ENCODE peak calls at places on chromosomes 6 and 20, in five cellular contexts. Z is CD8-positive, alpha-beta T cell; I is pancreas; R is heart left ventricle; T is HTR-8/SVneo. D is an unnamed sample.

GRCh38 chr6:72709436-72709835 is 87.6 kb downstream of the KCNQ5 start:
- DNase-seq in T (no peak), Z (no peak), R (no peak), I (no peak), D (no peak)

GRCh38 chr6:122714059-122714458 is 65.5 kb upstream of the FABP7 start:
- DNase-seq in I (no peak), R (no peak), T (no peak), Z (no peak), D (no peak)

GRCh38 chr20:38973546-38974120 is 11.5 kb downstream of the DHX35 start:
- DNase-seq in Z (no peak), I (no peak), T (no peak), R (no peak), D (no peak)

GRCh38 chr20:31708839-31709534 is 13.7 kb downstream of the BCL2L1 start:
- DNase-seq in Z (no peak), T (no peak), I (no peak), R (no peak), D (no peak)

GRCh38 chr20:13745784-13746183 is 38.9 kb downstream of the ESF1 start:
- DNase-seq in I (no peak), R (no peak), T (no peak), Z (no peak), D (no peak)

GRCh38 chr6:50128420-50129005 is 78.8 kb upstream of the DEFB112 start:
- DNase-seq in T (peak), I (no peak), R (no peak), Z (no peak), D (no peak)

GRCh38 chr6:33716890-33717632 is 5.6 kb upstream of the UQCC2 start:
- DNase-seq in I (no peak), Z (no peak), R (no peak), T (no peak), D (no peak)

GRCh38 chr20:36824142-36824940 is 50.8 kb upstream of the DSN1 start:
- DNase-seq in R (no peak), Z (no peak), I (no peak), T (no peak), D (no peak)

GRCh38 chr20:539236-539635 is 4.4 kb downstream of the CSNK2A1 start:
- DNase-seq in I (no peak), Z (no peak), T (no peak), R (no peak), D (no peak)

GRCh38 chr6:90497411-90497810 is 89.5 kb downstream of the MAP3K7 start:
- DNase-seq in I (no peak), R (no peak), T (no peak), Z (no peak), D (no peak)

GRCh38 chr6:159692303-159693127 is 526 bp downstream of the SOD2 start:
- DNase-seq in T (peak), R (peak), I (peak), Z (peak), D (no peak)

GRCh38 chr6:156809034-156809433 is 31.9 kb downstream of the ARID1B start:
- DNase-seq in I (no peak), R (no peak), T (no peak), Z (no peak), D (no peak)

GRCh38 chr20:14336667-14337066 is 745 bp downstream of the FLRT3 start:
- DNase-seq in I (no peak), T (no peak), R (no peak), Z (no peak), D (no peak)

GRCh38 chr20:208937-209566 is 18.0 kb upstream of the DEFB129 start:
- DNase-seq in R (no peak), I (no peak), Z (no peak), T (peak), D (peak)

GRCh38 chr6:28002181-28002580 is 45.1 kb downstream of the OR2B6 start:
- DNase-seq in T (no peak), R (no peak), I (no peak), Z (no peak), D (no peak)

GRCh38 chr6:3442444-3443220 is 14.2 kb downstream of the SLC22A23 start:
- DNase-seq in I (no peak), R (no peak), Z (no peak), T (peak), D (no peak)

GRCh38 chr6:135176464-135176863 is 4.6 kb upstream of the MYB start:
- DNase-seq in T (no peak), I (no peak), Z (no peak), R (no peak), D (no peak)

GRCh38 chr20:40955326-40955725 is 73.3 kb upstream of the TOP1 start:
- DNase-seq in I (no peak), Z (no peak), T (no peak), R (no peak), D (no peak)

GRCh38 chr20:13736792-13737191 is 47.9 kb downstream of the ESF1 start:
- DNase-seq in I (no peak), T (no peak), Z (no peak), R (no peak), D (peak)

GRCh38 chr20:53578492-53579222 is 15.0 kb downstream of the ZNF217 start:
- DNase-seq in R (peak), Z (peak), I (no peak), T (peak), D (peak)

GRCh38 chr6:139549561-139550070 is 175.2 kb upstream of the CITED2 start:
- DNase-seq in I (no peak), T (no peak), R (no peak), Z (no peak), D (no peak)

GRCh38 chr20:22004946-22005345 is 299.5 kb downstream of the PAX1 start:
- DNase-seq in Z (no peak), T (no peak), I (no peak), R (no peak), D (no peak)

GRCh38 chr20:17743677-17744076 is 43.9 kb downstream of the BANF2 start:
- DNase-seq in I (no peak), Z (no peak), T (no peak), R (no peak), D (no peak)

GRCh38 chr20:45968081-45968671 is 3.8 kb downstream of the ZNF335 start:
- DNase-seq in I (no peak), Z (no peak), T (no peak), R (no peak), D (no peak)

GRCh38 chr6:56652994-56653393 is 10.3 kb upstream of the DST start:
- DNase-seq in T (peak), R (no peak), Z (no peak), I (no peak), D (peak)

GRCh38 chr6:98787961-98788360 is 46.4 kb upstream of the POU3F2 start:
- DNase-seq in R (no peak), Z (no peak), I (no peak), T (no peak), D (no peak)

GRCh38 chr6:52801188-52801841 is 2.3 kb downstream of the GSTA1 start:
- DNase-seq in R (no peak), Z (no peak), I (no peak), T (no peak), D (no peak)

GRCh38 chr6:131931063-131931745 is 20.0 kb downstream of the CCN2 start:
- DNase-seq in T (no peak), R (no peak), Z (no peak), I (no peak), D (no peak)

GRCh38 chr6:52149076-52149475 is 37.1 kb upstream of the IL17A start:
- DNase-seq in T (no peak), I (no peak), Z (no peak), R (no peak), D (no peak)

GRCh38 chr6:165889636-165890403 is 226.8 kb upstream of the PDE10A start:
- DNase-seq in I (no peak), Z (no peak), R (no peak), T (peak), D (peak)

D was measured in stromal cell of bone marrow.